ENCODE peak calls at places on chromosomes 4 and X, in nine cellular contexts. D is astrocyte of the spinal cord, H is ovary, J is HCT116, O is Panc1, N is heart left ventricle, X is cardiac muscle cell, S is nephron progenitor cell, Q is upper lobe of right lung. B is an unnamed sample.

GRCh38 chr4:78299565-78299972 is 242.4 kb downstream of the FRAS1 start:
- DNase-seq in X (no peak), H (no peak), Q (no peak), J (no peak), N (no peak), D (no peak), S (no peak), O (no peak), B (no peak)

GRCh38 chrX:15714529-15714928 is 23.5 kb upstream of the CA5B start:
- DNase-seq in N (peak; percentile 66), J (no peak), H (no peak), Q (no peak), X (no peak), D (no peak), O (no peak), S (no peak), B (no peak)

GRCh38 chr4:146333187-146333894 is 119.0 kb downstream of the REELD1 start:
- DNase-seq in H (no peak), Q (no peak), J (no peak), S (no peak), O (no peak), X (no peak), N (no peak), D (peak; percentile 93), B (peak; percentile 71)

GRCh38 chr4:103372002-103372558 is 173.9 kb upstream of the CENPE start:
- DNase-seq in Q (no peak), S (no peak), H (no peak), D (no peak), N (no peak), O (no peak), J (no peak), X (no peak), B (no peak)

GRCh38 chrX:118117069-118117405 is 427 bp upstream of the KLHL13 start:
- DNase-seq in Q (no peak), S (no peak), D (no peak), N (peak; percentile 33), X (no peak), H (no peak), J (no peak), O (no peak), B (no peak)

GRCh38 chrX:13430136-13430827 is 110.4 kb upstream of the ATXN3L start:
- DNase-seq in N (no peak), H (no peak), X (no peak), D (peak; percentile 74), O (no peak), J (no peak), Q (no peak), S (no peak), B (no peak)

GRCh38 chr4:105637409-105638258 is 70.9 kb downstream of the INTS12 start:
- DNase-seq in J (no peak), Q (peak; percentile 67), D (peak; percentile 60), S (no peak), X (peak; percentile 68), H (peak; percentile 38), N (peak; percentile 84), O (no peak), B (no peak)

GRCh38 chrX:31629195-31629594 is 557.4 kb upstream of the FTHL17 start:
- DNase-seq in Q (no peak), N (peak; percentile 23), D (no peak), S (no peak), O (no peak), X (no peak), J (no peak), H (no peak), B (no peak)

GRCh38 chrX:45849261-45849660 is 648.6 kb upstream of the DIPK2B start:
- DNase-seq in X (peak; percentile 30), O (no peak), Q (no peak), H (no peak), D (peak; percentile 86), N (no peak), S (no peak), J (peak; percentile 57), B (peak; percentile 78)

GRCh38 chrX:3713225-3713936 is at the start of gene PRKX:
- DNase-seq in H (peak; percentile 43), J (no peak), Q (peak; percentile 81), D (peak; percentile 47), S (peak; percentile 78), X (peak; percentile 81), O (no peak), N (peak; percentile 51), B (peak; percentile 15)

GRCh38 chr4:158778712-158779111 is 9.9 kb downstream of the FNIP2 start:
- DNase-seq in N (no peak), H (no peak), J (no peak), O (no peak), Q (no peak), X (no peak), S (no peak), D (no peak), B (no peak)

GRCh38 chr4:55336138-55337034 is 9.7 kb upstream of the SRD5A3 start:
- DNase-seq in D (no peak), O (no peak), X (no peak), Q (no peak), H (no peak), J (no peak), S (no peak), N (no peak), B (no peak)

GRCh38 chr4:136867465-136867864 is 664.8 kb downstream of the PCDH18 start:
- DNase-seq in Q (no peak), N (no peak), S (no peak), X (no peak), O (no peak), H (no peak), J (no peak), D (no peak), B (no peak)

GRCh38 chr4:56118055-56118454 is 169.3 kb downstream of the CEP135 start:
- DNase-seq in D (no peak), H (no peak), O (no peak), S (no peak), J (no peak), Q (no peak), N (no peak), X (no peak), B (no peak)

GRCh38 chr4:10701702-10702460 is 17.3 kb upstream of the CLNK start:
- DNase-seq in S (no peak), Q (no peak), X (no peak), H (no peak), N (no peak), O (no peak), D (peak; percentile 38), J (no peak), B (no peak)

GRCh38 chr4:112897548-112897947 is 151.9 kb upstream of the ANK2 start:
- DNase-seq in Q (no peak), X (peak; percentile 8), O (no peak), D (no peak), N (no peak), S (peak; percentile 21), H (no peak), J (no peak), B (no peak)
- TF ChIP-seq CTCF in Q (no peak), X (no peak), O (no peak), D (no peak), N (no peak), S (no peak), H (no peak), J (no peak), B (no peak)

DNA sequence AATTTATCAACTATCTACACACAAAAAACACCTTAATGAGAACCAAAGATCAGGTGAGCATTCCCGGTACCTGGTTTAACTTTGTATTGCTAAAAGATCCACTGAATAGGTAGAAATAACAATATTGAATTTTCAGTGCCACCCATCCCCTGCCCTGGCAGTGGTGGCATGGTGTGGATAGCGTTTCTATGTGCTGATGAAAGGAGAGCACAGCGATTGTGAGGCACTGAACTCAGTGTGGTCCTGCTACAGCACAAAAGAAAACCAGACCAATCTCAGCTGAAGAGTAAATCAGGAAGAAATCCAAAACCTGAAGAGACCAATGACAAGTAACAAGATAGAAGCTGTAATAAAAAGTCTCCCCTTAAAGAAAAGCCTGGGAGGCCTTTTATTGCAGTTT is 984.6 kb upstream of the AGA start:
- DNase-seq in J (no peak), O (no peak), N (no peak), X (no peak), Q (no peak), H (no peak), S (no peak), D (no peak), B (no peak)
- TF ChIP-seq CTCF in J (no peak), O (no peak), N (no peak), X (no peak), Q (no peak), H (no peak), S (no peak), D (no peak), B (no peak)

GRCh38 chr4:41852229-41852628 is 83.0 kb upstream of the TMEM33 start:
- DNase-seq in H (no peak), J (no peak), Q (no peak), D (no peak), N (no peak), X (no peak), S (no peak), O (no peak), B (no peak)

GRCh38 chr4:41857225-41857624 is 78.0 kb upstream of the TMEM33 start:
- DNase-seq in N (no peak), J (no peak), S (no peak), D (no peak), O (no peak), H (no peak), X (no peak), Q (no peak), B (no peak)

GRCh38 chr4:41856797-41857196 is 78.4 kb upstream of the TMEM33 start:
- DNase-seq in O (no peak), Q (no peak), J (no peak), X (no peak), H (no peak), D (no peak), S (no peak), N (no peak), B (no peak)

GRCh38 chr4:41851621-41852020 is 83.6 kb upstream of the TMEM33 start:
- DNase-seq in N (no peak), Q (no peak), H (no peak), S (no peak), J (no peak), D (no peak), X (no peak), O (no peak), B (no peak)

GRCh38 chr4:41853973-41854372 is 81.3 kb upstream of the TMEM33 start:
- DNase-seq in D (no peak), H (no peak), Q (no peak), O (no peak), S (no peak), X (no peak), N (no peak), J (no peak), B (no peak)
- TF ChIP-seq CTCF in D (no peak), H (no peak), Q (no peak), O (no peak), S (no peak), X (peak; percentile 14), N (no peak), J (peak; percentile 46), B (peak; percentile 23)

DNA sequence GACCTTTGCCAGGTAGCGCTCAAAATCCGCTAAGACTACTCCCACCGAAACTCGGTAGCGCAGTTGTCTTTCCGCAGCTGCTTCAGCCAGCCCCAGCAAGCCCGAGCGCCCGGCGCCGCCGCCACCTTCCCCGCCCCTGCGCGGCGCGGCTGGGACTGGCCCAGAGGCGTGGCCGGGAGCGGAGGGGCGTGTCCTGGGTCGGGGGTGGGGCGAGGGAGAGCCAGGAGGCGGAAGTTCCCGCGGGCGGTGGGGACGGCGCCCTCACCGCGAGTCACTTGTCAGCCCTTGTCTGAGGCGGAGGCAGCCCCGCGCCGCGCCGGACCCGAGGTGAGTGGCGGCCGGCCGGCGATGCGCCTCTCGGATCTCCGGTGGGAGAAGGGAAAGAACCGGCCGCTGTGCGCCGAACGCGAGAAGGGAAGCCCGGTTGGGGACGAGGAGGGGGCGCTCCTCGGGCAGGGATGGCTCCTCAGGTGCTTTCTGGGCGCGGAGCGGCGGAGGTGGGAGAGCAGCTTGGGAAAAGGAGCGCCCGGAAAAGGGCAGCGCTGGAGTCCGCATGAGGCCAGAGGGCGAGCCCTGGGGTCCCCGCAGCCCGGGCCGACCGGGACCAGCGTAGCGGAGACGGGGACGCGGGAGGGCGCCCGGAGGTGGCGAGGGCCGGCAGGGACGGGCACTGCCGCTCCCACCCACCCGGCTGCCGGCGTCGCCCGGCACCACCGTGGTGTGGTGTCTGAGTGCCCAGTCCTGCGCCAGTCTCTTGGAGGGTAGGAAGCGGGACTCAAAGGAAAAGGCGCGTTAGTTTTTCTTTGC is at the start of gene PDLIM5:
- DNase-seq in O (no peak), H (peak; percentile 90), S (peak; percentile 95), Q (peak; percentile 94), J (peak; percentile 70), N (peak; percentile 93), D (peak; percentile 93), X (peak; percentile 96), B (peak; percentile 71)
- TF ChIP-seq CTCF in O (no peak), H (peak; percentile 16), S (no peak), Q (no peak), J (no peak), N (no peak), D (no peak), X (no peak), B (peak; percentile 45)

B was measured in HFFc6.